ENCODE peak calls at places on chromosomes 7 and 10, in ten cellular contexts. Y, Z, I, U, A, M, P, T, N and B are unnamed samples.

GRCh38 chr10:70146489-70147488 is at the start of gene TYSND1:
- DNase-seq in A (peak), T (peak), U (peak), P (peak), Y (peak), M (peak), I (peak), Z (peak), N (peak), B (peak)

GRCh38 chr7:94169682-94170081 is 165.5 kb upstream of the BET1 start:
- DNase-seq in Z (no peak), T (no peak), P (no peak), I (no peak), A (no peak), N (no peak), U (no peak), Y (no peak), M (no peak), B (no peak)

GRCh38 chr10:127293640-127294039 is 97.2 kb upstream of the INSYN2A start:
- DNase-seq in M (peak), P (no peak), U (peak), T (no peak), Y (peak), N (no peak), I (no peak), Z (no peak), A (no peak), B (no peak)

GRCh38 chr10:14162626-14163344 is 167.9 kb downstream of the FRMD4A start:
- DNase-seq in N (no peak), Z (no peak), U (no peak), A (no peak), M (no peak), P (no peak), I (no peak), T (no peak), Y (no peak), B (no peak)

GRCh38 chr7:82594665-82595064 is 151.1 kb upstream of the CACNA2D1 start:
- DNase-seq in A (no peak), T (no peak), P (no peak), N (no peak), U (no peak), M (no peak), I (no peak), Y (no peak), Z (no peak), B (no peak)

GRCh38 chr7:112042631-112043030 is 163.6 kb downstream of the DOCK4 start:
- DNase-seq in N (no peak), T (no peak), A (no peak), Y (no peak), Z (no peak), I (no peak), P (no peak), U (no peak), M (no peak), B (no peak)

GRCh38 chr10:79981673-79982485 is 33.0 kb upstream of the SFTPD start:
- DNase-seq in N (peak), A (peak), M (no peak), T (no peak), Y (no peak), Z (peak), I (peak), P (no peak), U (peak), B (no peak)

GRCh38 chr7:88344956-88345832 is 38.5 kb upstream of the STEAP4 start:
- DNase-seq in T (no peak), M (no peak), P (peak), N (peak), Z (no peak), A (peak), U (peak), I (peak), Y (no peak), B (no peak)

GRCh38 chr10:132705173-132705572 is 80.8 kb downstream of the NKX6-2 start:
- DNase-seq in Z (no peak), P (no peak), Y (no peak), M (no peak), N (no peak), T (no peak), A (peak), U (no peak), I (no peak), B (no peak)